ENCODE peak calls at places on chromosomes 2 and 18, in seven cellular contexts. N is CD8-positive, alpha-beta T cell; O is colonic mucosa; E is spleen; A is PC-9; S is CD8-positive, alpha-beta memory T cell; K is SJCRH30. P is an unnamed sample. For H3K27me3 and H3K4me1, the result is how much of the 10 kb centered on the place peaks cover.

GRCh38 chr2:32960647-32961403 is 14.1 kb downstream of the LTBP1 start:
- DNase-seq in N (no peak), O (no peak), E (no peak), A (no peak), S (no peak), K (no peak), P (no peak)

GRCh38 chr2:231182500-231182899 is 15.9 kb upstream of the ARMC9 start:
- DNase-seq in N (no peak), O (no peak), E (no peak), A (no peak), S (no peak), K (no peak), P (no peak)

GRCh38 chr2:46537046-46537445 is 57.7 kb downstream of the TMEM247 start:
- DNase-seq in N (no peak), O (no peak), E (no peak), A (no peak), S (no peak), K (no peak), P (no peak)

GRCh38 chr2:132766573-132766972 is 96.6 kb upstream of the LYPD1 start:
- DNase-seq in N (no peak), O (no peak), E (no peak), A (no peak), S (no peak), K (no peak), P (no peak)

GRCh38 chr18:49849331-49850217 is 36.2 kb upstream of the ACAA2 start:
- DNase-seq in N (no peak), O (peak), E (no peak), A (peak), S (no peak), K (peak), P (peak)

GRCh38 chr2:11168488-11168887 is 13.2 kb downstream of the SLC66A3 start:
- DNase-seq in N (no peak), O (no peak), E (peak), A (no peak), S (no peak), K (no peak), P (no peak)

GRCh38 chr2:128465246-128466170 is 146.8 kb upstream of the HS6ST1 start:
- DNase-seq in N (no peak), O (peak), E (no peak), A (no peak), S (no peak), K (no peak), P (no peak)

GRCh38 chr18:75161629-75162028 is 47.3 kb downstream of the PTGR3 start:
- DNase-seq in N (peak), O (peak), E (no peak), A (peak), S (peak), K (no peak), P (no peak)

GRCh38 chr2:144350151-144350802 is 169.6 kb downstream of the ZEB2 start:
- DNase-seq in N (no peak), O (no peak), E (no peak), A (no peak), S (no peak), K (no peak), P (peak)

GRCh38 chr2:8219631-8220393 is 462.0 kb upstream of the ID2 start:
- DNase-seq in N (no peak), O (no peak), E (no peak), A (no peak), S (no peak), K (no peak), P (no peak)

GRCh38 chr2:16665746-16666452 is at the start of gene CYRIA:
- DNase-seq in N (peak), O (peak), E (peak), A (peak), S (peak), K (peak), P (peak)

GRCh38 chr2:149735237-149735958 is 147.8 kb upstream of the MMADHC start:
- DNase-seq in N (no peak), O (no peak), E (no peak), A (no peak), S (no peak), K (no peak), P (no peak)

GRCh38 chr18:23038712-23039111 is 96.6 kb upstream of the CABLES1 start:
- DNase-seq in N (no peak), O (no peak), E (no peak), A (no peak), S (no peak), K (no peak), P (no peak)

GRCh38 chr2:32647180-32647651 is 19.4 kb downstream of the TTC27 start:
- DNase-seq in N (no peak), O (no peak), E (no peak), A (no peak), S (no peak), K (no peak), P (no peak)

GRCh38 chr2:224885836-224886547 is 156.3 kb downstream of the DOCK10 start:
- DNase-seq in N (no peak), O (no peak), E (no peak), A (no peak), S (no peak), K (no peak), P (no peak)

GRCh38 chr2:57549642-57550102 is 496.9 kb upstream of the VRK2 start:
- DNase-seq in N (no peak), O (no peak), E (no peak), A (no peak), S (no peak), K (no peak), P (no peak)

GRCh38 chr2:229408356-229408755 is 137.3 kb upstream of the PID1 start:
- DNase-seq in N (no peak), O (peak), E (no peak), A (peak), S (no peak), K (no peak), P (no peak)

GRCh38 chr2:212414699-212415309 is 123.8 kb downstream of the ERBB4 start:
- DNase-seq in N (no peak), O (no peak), E (no peak), A (no peak), S (no peak), K (no peak), P (no peak)

GRCh38 chr2:47082976-47083375 is 72.1 kb downstream of the STPG4 start:
- DNase-seq in N (no peak), O (no peak), E (peak), A (no peak), S (no peak), K (no peak), P (no peak)

GRCh38 chr2:230457793-230458192 is 41.8 kb downstream of the SP100 start:
- DNase-seq in N (no peak), O (no peak), E (no peak), A (no peak), S (no peak), K (no peak), P (no peak)

GRCh38 chr18:22194151-22194598 is 24.8 kb downstream of the GATA6 start:
- DNase-seq in N (no peak), O (peak), E (no peak), A (no peak), S (no peak), K (no peak), P (peak)

GRCh38 chr2:151946856-151947523 is 118.8 kb upstream of the ARL5A start:
- DNase-seq in N (peak), O (peak), E (no peak), A (no peak), S (peak), K (peak), P (no peak)

GRCh38 chr2:98598781-98599428 is 9.4 kb downstream of the COA5 start:
- DNase-seq in N (no peak), O (no peak), E (no peak), A (no peak), S (no peak), K (no peak), P (no peak)

GRCh38 chr2:50225021-50225928 is 806.7 kb downstream of the NRXN1 start:
- DNase-seq in N (no peak), O (no peak), E (no peak), A (no peak), S (no peak), K (no peak), P (no peak)

GRCh38 chr2:190180313-190181065 is 118.0 kb upstream of the MSTN start:
- DNase-seq in N (no peak), O (peak), E (peak), A (peak), S (peak), K (peak), P (peak)

GRCh38 chr2:233023007-233023760 is 9.3 kb upstream of the NEU2 start:
- DNase-seq in N (no peak), O (no peak), E (peak), A (peak), S (no peak), K (no peak), P (no peak)

GRCh38 chr2:237062585-237062984 is 23.1 kb upstream of the COPS8 start:
- DNase-seq in N (no peak), O (no peak), E (no peak), A (no peak), S (no peak), K (peak), P (no peak)

GRCh38 chr18:51030537-51031258 is 685 bp downstream of the SMAD4 start:
- DNase-seq in N (peak), O (peak), E (peak), A (peak), S (peak), K (peak), P (peak)

GRCh38 chr2:36356990-36357505 is 1.5 kb downstream of the CRIM1 start:
- DNase-seq in N (no peak), O (no peak), E (no peak), A (no peak), S (no peak), K (peak), P (peak)

GRCh38 chr2:62992561-62992960 is 58.1 kb upstream of the OTX1 start:
- DNase-seq in N (no peak), O (no peak), E (no peak), A (no peak), S (no peak), K (no peak), P (no peak)

GRCh38 chr18:70415823-70416488 is 127.1 kb downstream of the SOCS6 start:
- DNase-seq in N (no peak), O (peak), E (no peak), A (peak), S (no peak), K (no peak), P (no peak)

GRCh38 chr2:10076511-10076910 is 3.7 kb downstream of the CYS1 start:
- DNase-seq in N (no peak), O (no peak), E (peak), A (no peak), S (no peak), K (no peak), P (no peak)
- H3K27me3 ChIP-seq in N (under half), O (under half), E (half or more), A (under half), S (under half), K (under half), P (under half)

GRCh38 chr2:6074303-6074702 is 382.1 kb downstream of the SOX11 start:
- DNase-seq in N (no peak), O (no peak), E (no peak), A (no peak), S (no peak), K (no peak), P (no peak)
- H3K4me1 ChIP-seq in N (under half), O (under half), E (under half), A (under half), S (under half), K (under half), P (under half)

GRCh38 chr2:158189526-158189925 is 87.8 kb downstream of the UPP2 start:
- DNase-seq in N (no peak), O (no peak), E (no peak), A (no peak), S (no peak), K (no peak), P (no peak)
- H3K27me3 ChIP-seq in N (under half), O (under half), E (under half), A (under half), S (under half), K (under half), P (under half)

GRCh38 chr2:42959993-42960834 is 167.8 kb upstream of the HAAO start:
- DNase-seq in N (no peak), O (no peak), E (no peak), A (no peak), S (no peak), K (no peak), P (no peak)
- H3K4me1 ChIP-seq in N (under half), O (under half), E (under half), A (half or more), S (under half), K (under half), P (half or more)

DNA sequence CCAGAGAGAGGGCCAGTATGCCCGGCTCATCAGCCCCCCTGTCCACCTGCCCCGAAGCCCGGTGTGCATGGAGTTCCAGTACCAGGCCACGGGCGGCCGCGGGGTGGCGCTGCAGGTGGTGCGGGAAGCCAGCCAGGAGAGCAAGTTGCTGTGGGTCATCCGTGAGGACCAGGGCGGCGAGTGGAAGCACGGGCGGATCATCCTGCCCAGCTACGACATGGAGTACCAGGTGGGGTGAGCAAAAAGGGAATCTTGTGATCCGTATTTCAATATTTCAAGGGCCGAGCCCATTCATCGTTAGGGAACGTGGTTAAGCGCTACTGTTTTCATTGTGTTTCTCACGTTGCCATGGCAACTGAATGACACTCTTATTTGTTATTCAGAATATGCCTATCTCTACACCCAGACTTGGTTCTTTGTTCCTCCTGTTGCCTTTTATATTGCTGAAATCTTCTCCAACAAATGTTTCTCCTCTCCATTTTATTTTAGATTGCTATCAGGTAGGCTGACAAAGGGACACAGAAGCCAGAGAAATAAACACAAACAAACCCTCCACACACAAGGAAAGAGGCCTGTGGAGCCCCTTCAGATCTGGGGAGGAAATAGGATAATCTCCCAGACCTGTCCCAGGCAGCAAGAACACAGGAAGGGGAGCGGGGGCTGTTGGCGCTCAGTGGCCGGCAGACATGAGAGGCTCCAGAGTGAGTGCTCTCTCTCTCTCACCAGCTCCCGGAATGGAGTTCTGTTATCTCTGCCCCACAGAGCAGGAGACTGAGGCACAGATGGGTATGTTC is 81.6 kb downstream of the NRP2 start:
- DNase-seq in N (no peak), O (peak), E (no peak), A (peak), S (peak), K (no peak), P (peak)
- H3K27me3 ChIP-seq in N (under half), O (under half), E (under half), A (under half), S (under half), K (under half), P (under half)

GRCh38 chr18:29161429-29161828 is 984.5 kb upstream of the CDH2 start:
- DNase-seq in N (no peak), O (no peak), E (no peak), A (no peak), S (no peak), K (no peak), P (no peak)
- H3K4me1 ChIP-seq in N (under half), O (under half), E (under half), A (under half), S (under half), K (under half), P (under half)

DNA sequence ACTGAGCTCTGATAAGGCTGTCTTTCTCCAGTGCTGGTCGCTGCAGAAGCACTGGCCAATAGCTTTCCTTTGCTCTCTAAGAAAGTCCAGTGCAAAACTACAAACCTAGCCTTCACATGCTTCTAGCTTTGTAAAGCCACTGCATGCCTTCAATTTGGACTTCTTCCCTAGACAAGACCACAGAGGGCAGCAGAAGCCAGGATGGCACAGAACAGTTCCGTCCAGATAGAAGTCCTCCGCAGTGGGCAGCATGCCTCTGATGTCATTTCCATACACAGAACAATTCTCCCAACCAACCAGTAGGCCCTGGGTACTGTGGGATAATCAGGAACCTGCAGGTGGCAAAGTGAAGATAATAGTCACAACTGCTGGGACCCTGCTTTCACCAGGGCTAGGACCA is 3.3 kb downstream of the ST6GAL2 start:
- DNase-seq in N (no peak), O (no peak), E (no peak), A (no peak), S (no peak), K (no peak), P (no peak)
- H3K27me3 ChIP-seq in N (under half), O (under half), E (under half), A (under half), S (under half), K (under half), P (under half)

GRCh38 chr2:157790780-157791179 is 85.3 kb downstream of the ACVR1 start:
- DNase-seq in N (no peak), O (no peak), E (no peak), A (no peak), S (no peak), K (no peak), P (no peak)
- H3K4me1 ChIP-seq in N (under half), O (under half), E (under half), A (under half), S (under half), K (under half), P (under half)

GRCh38 chr2:118808429-118808809 is 39.0 kb downstream of the EN1 start:
- DNase-seq in N (no peak), O (no peak), E (no peak), A (no peak), S (no peak), K (no peak), P (no peak)

GRCh38 chr2:118806797-118807667 is 40.4 kb downstream of the EN1 start:
- DNase-seq in N (no peak), O (no peak), E (no peak), A (no peak), S (no peak), K (no peak), P (no peak)

GRCh38 chr2:118803012-118803411 is 44.4 kb downstream of the EN1 start:
- DNase-seq in N (no peak), O (no peak), E (no peak), A (no peak), S (no peak), K (no peak), P (no peak)

GRCh38 chr2:118807668-118808428 is 39.6 kb downstream of the EN1 start:
- DNase-seq in N (no peak), O (no peak), E (no peak), A (no peak), S (no peak), K (no peak), P (no peak)

GRCh38 chr2:118805061-118805690 is 42.3 kb downstream of the EN1 start:
- DNase-seq in N (no peak), O (no peak), E (no peak), A (no peak), S (no peak), K (no peak), P (no peak)
- H3K27me3 ChIP-seq in N (under half), O (under half), E (under half), A (under half), S (under half), K (under half), P (under half)

DNA sequence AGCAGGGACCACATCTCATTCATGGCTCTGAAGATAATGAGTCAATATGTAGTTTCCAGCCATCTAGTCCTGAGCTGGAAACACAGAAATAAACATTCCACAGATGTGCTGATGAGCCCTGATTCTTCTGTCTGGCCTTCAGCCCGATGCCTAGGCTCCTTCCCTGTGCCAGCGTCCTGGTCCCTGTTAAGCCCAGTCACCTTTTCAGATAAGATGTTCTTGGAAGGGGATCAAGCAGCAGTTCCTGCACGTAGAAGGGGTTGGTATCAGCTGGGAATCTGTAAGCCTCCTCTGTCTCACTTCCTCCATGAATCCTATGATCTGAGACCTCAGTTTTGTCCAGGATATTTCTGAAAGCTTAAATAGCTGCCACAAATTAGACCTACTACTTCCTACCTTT is 149.3 kb downstream of the TTC32 start:
- DNase-seq in N (no peak), O (no peak), E (no peak), A (no peak), S (no peak), K (no peak), P (no peak)
- H3K4me1 ChIP-seq in N (under half), O (under half), E (under half), A (under half), S (under half), K (under half), P (under half)

P was measured in ovary.